ENCODE peak calls at places on chromosomes 16 and 17, in nine cellular contexts. G is CD8-positive, alpha-beta T cell; N is AG04449; D is NCI-H2227 treated with DMSO at 0.1 percent for 48 hours; Y is activated T-cell treated with anti-CD3 and anti-CD28 coated beads, Interleukin-2, amount 50 U/mL, for 72 hours; S is anterior cingulate cortex; R is RWPE1; P is iris pigment epithelial cell; B is T follicular helper cell. W is an unnamed sample.

GRCh38 chr16:19219836-19220235 is 51.8 kb downstream of the SYT17 start:
- DNase-seq in G (no peak), N (no peak), D (no peak), Y (no peak), S (no peak), R (no peak), P (no peak), B (no peak), W (no peak)

GRCh38 chr17:31392856-31393748 is 1.6 kb downstream of the RAB11FIP4 start:
- DNase-seq in G (no peak), N (no peak), D (no peak), Y (no peak), S (no peak), R (no peak), P (no peak), B (no peak), W (no peak)

GRCh38 chr17:5560361-5560988 is 23.8 kb downstream of the NLRP1 start:
- DNase-seq in G (no peak), N (no peak), D (no peak), Y (no peak), S (no peak), R (no peak), P (no peak), B (no peak), W (no peak)

GRCh38 chr17:47948706-47949196 is 7.4 kb downstream of the PNPO start:
- DNase-seq in G (no peak), N (no peak), D (no peak), Y (no peak), S (no peak), R (no peak), P (no peak), B (no peak), W (no peak)

GRCh38 chr17:47742319-47743181 is 9.5 kb downstream of the TBX21 start:
- DNase-seq in G (no peak), N (no peak), D (peak), Y (peak), S (no peak), R (no peak), P (no peak), B (peak), W (no peak)

GRCh38 chr17:65345261-65346060 is 208.3 kb downstream of the RGS9 start:
- DNase-seq in G (no peak), N (no peak), D (no peak), Y (no peak), S (no peak), R (no peak), P (peak), B (no peak), W (no peak)

GRCh38 chr16:56199164-56199563 is 7.9 kb downstream of the GNAO1 start:
- DNase-seq in G (no peak), N (no peak), D (no peak), Y (peak), S (no peak), R (no peak), P (no peak), B (no peak), W (no peak)

GRCh38 chr16:15572329-15573001 is 70.5 kb downstream of the MARF1 start:
- DNase-seq in G (no peak), N (peak), D (no peak), Y (no peak), S (no peak), R (no peak), P (peak), B (no peak), W (no peak)

GRCh38 chr17:27283057-27283456 is 10.9 kb upstream of the WSB1 start:
- DNase-seq in G (no peak), N (no peak), D (no peak), Y (no peak), S (no peak), R (no peak), P (no peak), B (no peak), W (no peak)

GRCh38 chr17:50261051-50261915 is 13.0 kb upstream of the TMEM92 start:
- DNase-seq in G (no peak), N (no peak), D (no peak), Y (no peak), S (no peak), R (no peak), P (no peak), B (no peak), W (no peak)

GRCh38 chr16:3868967-3869366 is 11.5 kb downstream of the CREBBP start:
- DNase-seq in G (no peak), N (no peak), D (no peak), Y (no peak), S (no peak), R (no peak), P (no peak), B (no peak), W (no peak)

GRCh38 chr17:82238562-82239201 is 9.8 kb downstream of the SLC16A3 start:
- DNase-seq in G (no peak), N (peak), D (peak), Y (peak), S (peak), R (peak), P (peak), B (peak), W (no peak)

GRCh38 chr17:44314869-44315661 is 6.7 kb downstream of the RUNDC3A start:
- DNase-seq in G (no peak), N (no peak), D (no peak), Y (peak), S (no peak), R (peak), P (peak), B (no peak), W (no peak)

GRCh38 chr17:74786411-74787097 is 10.4 kb upstream of the NAT9 start:
- DNase-seq in G (no peak), N (no peak), D (peak), Y (no peak), S (no peak), R (no peak), P (no peak), B (no peak), W (no peak)

GRCh38 chr16:86215979-86216585 is 294.2 kb upstream of the FOXF1 start:
- DNase-seq in G (no peak), N (no peak), D (no peak), Y (no peak), S (no peak), R (no peak), P (no peak), B (no peak), W (no peak)

GRCh38 chr16:70751593-70751992 is 49.4 kb downstream of the VAC14 start:
- DNase-seq in G (no peak), N (no peak), D (no peak), Y (no peak), S (no peak), R (no peak), P (no peak), B (no peak), W (no peak)

GRCh38 chr17:43545383-43545632 is 832 bp downstream of the ETV4 start:
- DNase-seq in G (no peak), N (no peak), D (no peak), Y (peak), S (no peak), R (no peak), P (peak), B (peak), W (no peak)

GRCh38 chr17:38702166-38702899 is 2.7 kb upstream of the MLLT6 start:
- DNase-seq in G (peak), N (no peak), D (peak), Y (peak), S (peak), R (peak), P (peak), B (peak), W (peak)

GRCh38 chr16:3791701-3792100 is 74.4 kb upstream of the TRAP1 start:
- DNase-seq in G (no peak), N (no peak), D (no peak), Y (no peak), S (no peak), R (no peak), P (no peak), B (no peak), W (no peak)